ENCODE peak calls at places on chromosome 15, in nine cellular contexts. M is natural killer cell; D is colonic mucosa; Q is MM.1S; O is left cardiac atrium; X is astrocyte; P is effector CD4-positive, alpha-beta T cell; G is stimulated activated CD4-positive, alpha-beta T cell treated with anti-CD3 and anti-CD28 coated beads, Interleukin-4, amount 100 ng/mL, for 24 hours; H is spleen. I is an unnamed sample.

GRCh38 chr15:41894791-41895463 is 1.1 kb upstream of the SPTBN5 start:
- DNase-seq in Q (no peak), O (peak; percentile 90), X (peak; percentile 71), D (peak; percentile 43), H (peak; percentile 96), M (peak; percentile 89), P (peak; percentile 84), G (peak; percentile 74), I (peak; percentile 71)

GRCh38 chr15:30885814-30886213 is 17.9 kb upstream of the FAN1 start:
- DNase-seq in X (no peak), M (no peak), H (no peak), D (no peak), Q (no peak), P (no peak), G (no peak), O (no peak), I (no peak)

GRCh38 chr15:90227336-90227735 is 6.4 kb downstream of the CIB1 start:
- DNase-seq in G (no peak), M (no peak), P (no peak), O (no peak), X (no peak), D (no peak), H (no peak), Q (no peak), I (no peak)

GRCh38 chr15:82750831-82751181 is 41.1 kb upstream of the AP3B2 start:
- DNase-seq in H (no peak), X (no peak), G (peak; percentile 4), O (no peak), Q (peak; percentile 62), M (no peak), D (no peak), P (no peak), I (no peak)

GRCh38 chr15:85707519-85708338 is 87.0 kb downstream of the KLHL25 start:
- DNase-seq in G (no peak), Q (peak; percentile 59), M (no peak), D (peak; percentile 52), O (no peak), P (no peak), X (peak; percentile 39), H (no peak), I (no peak)

GRCh38 chr15:62494144-62494543 is 329.1 kb upstream of the C2CD4B start:
- DNase-seq in Q (no peak), P (no peak), H (no peak), G (no peak), X (no peak), O (no peak), M (no peak), D (no peak), I (no peak)

GRCh38 chr15:99435761-99436346 is 129.9 kb upstream of the MEF2A start:
- DNase-seq in M (peak; percentile 9), G (no peak), P (no peak), Q (no peak), O (no peak), D (peak; percentile 64), H (no peak), X (no peak), I (peak; percentile 34)

GRCh38 chr15:84598993-84599392 is 1.8 kb upstream of the ZSCAN2 start:
- DNase-seq in Q (peak; percentile 38), G (peak; percentile 46), X (peak; percentile 32), O (no peak), H (no peak), D (no peak), P (no peak), M (no peak), I (no peak)

GRCh38 chr15:86445750-86446149 is 366.1 kb downstream of the AGBL1 start:
- DNase-seq in M (no peak), D (no peak), H (no peak), O (no peak), Q (no peak), P (no peak), X (no peak), G (no peak), I (no peak)

GRCh38 chr15:89654847-89655805 is at the start of gene KIF7:
- DNase-seq in Q (no peak), X (peak; percentile 33), M (no peak), P (no peak), G (no peak), O (no peak), D (no peak), H (no peak), I (no peak)

GRCh38 chr15:50209804-50210203 is 27.8 kb downstream of the SLC27A2 start:
- DNase-seq in X (no peak), G (no peak), M (no peak), H (no peak), O (no peak), Q (no peak), P (no peak), D (no peak), I (no peak)

GRCh38 chr15:50353251-50353998 is 1.6 kb downstream of the GABPB1 start:
- DNase-seq in M (no peak), G (peak; percentile 16), D (no peak), X (peak; percentile 93), H (no peak), O (no peak), P (peak; percentile 28), Q (peak; percentile 31), I (no peak)

GRCh38 chr15:64610257-64610919 is 150.0 kb downstream of the ZNF609 start:
- DNase-seq in P (no peak), D (no peak), X (no peak), Q (no peak), G (no peak), O (no peak), M (no peak), H (no peak), I (no peak)

GRCh38 chr15:99944131-99944530 is 210.9 kb upstream of the LYSMD4 start:
- DNase-seq in M (no peak), O (no peak), H (no peak), P (no peak), D (no peak), G (no peak), X (no peak), Q (no peak), I (no peak)

GRCh38 chr15:60004846-60005351 is 788 bp downstream of the FOXB1 start:
- DNase-seq in X (no peak), P (no peak), H (no peak), O (no peak), G (no peak), D (no peak), M (no peak), Q (no peak), I (no peak)

GRCh38 chr15:30999729-31000128 is 8.3 kb upstream of the MTMR10 start:
- DNase-seq in X (no peak), O (no peak), P (no peak), Q (no peak), M (no peak), G (no peak), H (no peak), D (no peak), I (no peak)

GRCh38 chr15:91478717-91479191 is 374.8 kb upstream of the SLCO3A1 start:
- DNase-seq in G (no peak), Q (no peak), H (no peak), M (no peak), D (no peak), P (no peak), O (no peak), X (no peak), I (no peak)

GRCh38 chr15:51024735-51025453 is 69.8 kb downstream of the TNFAIP8L3 start:
- DNase-seq in D (no peak), X (no peak), G (no peak), P (no peak), O (no peak), H (no peak), M (no peak), Q (no peak), I (no peak)

GRCh38 chr15:76177491-76178040 is 117.8 kb downstream of the TMEM266 start:
- DNase-seq in O (peak; percentile 61), M (no peak), H (no peak), X (peak; percentile 13), G (no peak), Q (no peak), D (no peak), P (no peak), I (no peak)

GRCh38 chr15:74311734-74312444 is 55.6 kb downstream of the CYP11A1 start:
- DNase-seq in X (no peak), M (no peak), Q (peak; percentile 36), O (no peak), P (no peak), H (no peak), D (no peak), G (no peak), I (no peak)

GRCh38 chr15:81049835-81050234 is 49.1 kb downstream of the TLNRD1 start:
- DNase-seq in P (no peak), O (no peak), Q (no peak), G (no peak), D (no peak), M (no peak), H (no peak), X (no peak), I (no peak)

GRCh38 chr15:61517335-61517734 is 288.2 kb upstream of the RORA start:
- DNase-seq in D (no peak), H (no peak), X (no peak), O (no peak), P (no peak), M (no peak), G (no peak), Q (no peak), I (no peak)

GRCh38 chr15:55588070-55588817 is at the start of gene PYGO1:
- DNase-seq in M (peak; percentile 17), Q (peak; percentile 55), D (peak; percentile 28), H (peak; percentile 80), X (peak; percentile 59), P (peak; percentile 5), O (peak; percentile 73), G (peak; percentile 27), I (no peak)

GRCh38 chr15:90087454-90088154 is 14.7 kb downstream of the IDH2 start:
- DNase-seq in M (no peak), Q (no peak), O (no peak), H (no peak), X (no peak), G (no peak), P (no peak), D (no peak), I (no peak)

GRCh38 chr15:71011503-71012155 is 103.6 kb upstream of the THSD4 start:
- DNase-seq in G (no peak), X (peak; percentile 64), Q (peak; percentile 23), D (peak; percentile 23), M (no peak), P (no peak), H (no peak), O (no peak), I (no peak)

GRCh38 chr15:43230640-43231115 is 9.9 kb upstream of the EPB42 start:
- DNase-seq in Q (no peak), D (no peak), H (no peak), M (no peak), X (no peak), P (no peak), O (no peak), G (no peak), I (no peak)

GRCh38 chr15:47708116-47708515 is 9.2 kb upstream of the SEMA6D start:
- DNase-seq in H (no peak), O (no peak), P (no peak), G (no peak), M (no peak), D (peak; percentile 73), Q (no peak), X (no peak), I (no peak)

GRCh38 chr15:66774001-66774814 is 72.2 kb downstream of the SMAD6 start:
- DNase-seq in M (no peak), D (peak; percentile 95), O (peak; percentile 82), P (peak; percentile 25), H (peak; percentile 88), G (peak; percentile 30), Q (peak; percentile 62), X (peak; percentile 42), I (peak; percentile 90)

GRCh38 chr15:48002772-48003171 is 118.0 kb upstream of the SLC24A5 start:
- DNase-seq in H (no peak), M (no peak), D (no peak), Q (no peak), O (no peak), P (no peak), X (no peak), G (no peak), I (no peak)

GRCh38 chr15:74957301-74958035 is 896 bp upstream of the RPP25 start:
- DNase-seq in G (no peak), P (no peak), O (peak; percentile 65), M (no peak), X (no peak), D (peak; percentile 69), Q (no peak), H (peak; percentile 80), I (no peak)